ENCODE peak calls at places on chromosomes 7 and 10, in four cellular contexts. W is GM12878, X is H1, Y is K562. G is an unnamed sample.
A peak's percentile ranks its signal among the peaks of the same experiment; 100 is the strongest.

GRCh38 chr7:124032369-124033092 is at the start of gene TMEM229A:
- DNase-seq in W (no peak), Y (no peak), X (peak; percentile 81), G (no peak)

GRCh38 chr10:4538016-4538415 is 288.0 kb upstream of the AKR1E2 start:
- DNase-seq in W (no peak), Y (no peak), X (no peak), G (no peak)

GRCh38 chr10:125201108-125201524 is 40.8 kb upstream of the CTBP2 start:
- DNase-seq in X (no peak), Y (no peak), W (peak; percentile 17), G (no peak)

GRCh38 chr10:133252223-133252552 is 14.5 kb downstream of the VENTX start:
- DNase-seq in W (no peak), Y (no peak), X (no peak), G (no peak)

GRCh38 chr10:104209575-104210198 is 22.5 kb downstream of the CFAP43 start:
- DNase-seq in Y (peak; percentile 46), W (no peak), X (peak; percentile 48), G (peak; percentile 27)

GRCh38 chr7:22730921-22731654 is 4.1 kb downstream of the IL6 start:
- DNase-seq in X (no peak), W (no peak), Y (no peak), G (no peak)

GRCh38 chr10:80429521-80429966 is 21.2 kb downstream of the PRXL2A start:
- DNase-seq in W (no peak), X (no peak), Y (no peak), G (no peak)

GRCh38 chr7:73645643-73646182 is 21.4 kb upstream of the MLXIPL start:
- DNase-seq in Y (no peak), X (no peak), W (no peak), G (no peak)

GRCh38 chr10:3525832-3526449 is 259.1 kb downstream of the KLF6 start:
- DNase-seq in Y (peak; percentile 55), X (no peak), W (no peak), G (peak; percentile 13)

GRCh38 chr7:522071-522937 is 2.7 kb upstream of the PDGFA start:
- DNase-seq in Y (peak; percentile 87), X (no peak), W (peak; percentile 31), G (no peak)

GRCh38 chr7:17275749-17276671 is 22.4 kb upstream of the AHR start:
- DNase-seq in X (no peak), W (no peak), Y (no peak), G (peak; percentile 68)

GRCh38 chr10:26238378-26238777 is 21.8 kb downstream of the GAD2 start:
- DNase-seq in Y (no peak), X (no peak), W (no peak), G (no peak)
- TF ChIP-seq HDAC6 in Y (no peak), X (no peak), W (no peak), G (no peak)

DNA sequence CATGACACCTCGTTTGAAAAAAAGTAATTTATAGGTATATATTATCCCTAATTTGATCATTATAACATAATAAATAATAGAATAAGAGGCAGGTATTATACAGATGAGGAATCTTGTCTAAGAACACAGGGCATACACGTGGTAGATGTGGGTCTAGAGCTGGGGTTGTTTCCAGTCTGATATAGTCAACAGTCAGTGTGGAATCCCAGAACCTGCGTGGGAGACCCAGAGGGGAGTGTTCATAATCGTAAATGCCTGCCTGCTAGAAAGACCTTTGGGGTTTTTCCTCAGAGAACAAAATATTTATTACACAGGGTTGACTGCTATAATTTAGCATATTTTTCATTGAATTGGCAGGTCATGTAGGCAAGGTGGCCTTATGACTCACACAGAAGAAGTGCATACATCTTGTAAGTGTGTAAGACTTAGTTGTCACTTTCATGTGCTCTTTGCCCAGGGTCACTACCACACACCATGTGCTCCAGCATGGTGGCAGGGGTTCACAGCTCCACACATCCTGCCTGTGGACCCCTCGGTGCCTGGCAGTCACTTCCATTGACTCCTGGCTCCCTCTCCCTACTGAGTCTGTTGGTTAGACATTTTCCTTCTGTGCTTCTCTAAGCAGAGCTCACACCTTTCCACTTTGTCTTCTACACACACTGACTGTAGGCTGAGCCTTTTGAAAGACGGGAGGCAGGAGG is 94.9 kb upstream of the IKZF1 start:
- DNase-seq in W (no peak), Y (no peak), X (no peak), G (no peak)
- TF ChIP-seq HDAC6 in W (no peak), Y (no peak), X (no peak), G (no peak)

GRCh38 chr10:51170518-51171245 is 96.4 kb downstream of the PRKG1 start:
- DNase-seq in W (no peak), X (no peak), Y (no peak), G (no peak)

GRCh38 chr10:51171946-51172345 is 97.7 kb downstream of the PRKG1 start:
- DNase-seq in X (no peak), Y (no peak), W (no peak), G (no peak)

GRCh38 chr10:51169111-51169510 is 94.8 kb downstream of the PRKG1 start:
- DNase-seq in Y (no peak), X (no peak), W (no peak), G (no peak)

DNA sequence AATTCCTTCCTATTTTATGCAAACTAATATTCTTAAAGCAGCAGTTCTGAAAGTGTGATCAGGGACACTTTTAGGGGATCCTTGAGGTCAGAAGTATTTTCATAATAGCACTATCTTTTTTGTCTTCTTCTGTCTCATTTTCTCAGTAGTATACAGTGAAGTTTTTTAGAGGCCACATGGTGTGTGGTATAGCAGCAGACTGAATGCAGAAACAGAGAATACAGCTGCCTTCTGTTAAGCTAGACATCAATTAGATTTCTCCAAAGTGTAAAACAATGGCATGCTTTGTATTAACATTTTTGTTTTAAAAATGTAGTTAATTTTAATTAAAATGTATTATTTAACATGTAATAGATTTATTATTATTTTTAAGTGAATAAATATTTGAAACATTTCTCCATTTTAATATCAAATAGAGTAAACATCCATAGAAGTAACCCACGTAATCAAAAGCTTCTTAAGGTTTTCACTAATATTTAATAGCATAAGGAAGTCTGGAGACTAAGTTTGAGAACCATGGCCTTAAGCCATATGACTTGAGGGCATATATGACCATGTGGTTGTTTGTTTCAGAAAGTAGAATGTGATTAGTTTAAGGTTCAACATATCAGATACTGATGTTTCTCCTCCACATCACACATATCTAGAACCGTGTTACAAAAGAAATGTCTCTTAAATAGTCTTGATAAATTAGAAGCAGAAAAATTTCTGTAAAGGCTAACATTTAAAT is 94.0 kb downstream of the PRKG1 start:
- DNase-seq in W (no peak), X (no peak), Y (no peak), G (no peak)
- TF ChIP-seq HDAC6 in W (no peak), X (no peak), Y (no peak), G (no peak)

GRCh38 chr10:69635428-69636272 is 5.6 kb downstream of the FAM241B start:
- DNase-seq in X (no peak), Y (no peak), W (no peak), G (no peak)

GRCh38 chr10:69634759-69635425 is 4.8 kb downstream of the FAM241B start:
- DNase-seq in Y (no peak), W (no peak), X (peak; percentile 38), G (no peak)

GRCh38 chr10:69638642-69639041 is 8.6 kb downstream of the FAM241B start:
- DNase-seq in Y (no peak), W (no peak), X (no peak), G (no peak)

GRCh38 chr10:69636273-69636575 is 6.2 kb downstream of the FAM241B start:
- DNase-seq in X (no peak), W (no peak), Y (no peak), G (no peak)

DNA sequence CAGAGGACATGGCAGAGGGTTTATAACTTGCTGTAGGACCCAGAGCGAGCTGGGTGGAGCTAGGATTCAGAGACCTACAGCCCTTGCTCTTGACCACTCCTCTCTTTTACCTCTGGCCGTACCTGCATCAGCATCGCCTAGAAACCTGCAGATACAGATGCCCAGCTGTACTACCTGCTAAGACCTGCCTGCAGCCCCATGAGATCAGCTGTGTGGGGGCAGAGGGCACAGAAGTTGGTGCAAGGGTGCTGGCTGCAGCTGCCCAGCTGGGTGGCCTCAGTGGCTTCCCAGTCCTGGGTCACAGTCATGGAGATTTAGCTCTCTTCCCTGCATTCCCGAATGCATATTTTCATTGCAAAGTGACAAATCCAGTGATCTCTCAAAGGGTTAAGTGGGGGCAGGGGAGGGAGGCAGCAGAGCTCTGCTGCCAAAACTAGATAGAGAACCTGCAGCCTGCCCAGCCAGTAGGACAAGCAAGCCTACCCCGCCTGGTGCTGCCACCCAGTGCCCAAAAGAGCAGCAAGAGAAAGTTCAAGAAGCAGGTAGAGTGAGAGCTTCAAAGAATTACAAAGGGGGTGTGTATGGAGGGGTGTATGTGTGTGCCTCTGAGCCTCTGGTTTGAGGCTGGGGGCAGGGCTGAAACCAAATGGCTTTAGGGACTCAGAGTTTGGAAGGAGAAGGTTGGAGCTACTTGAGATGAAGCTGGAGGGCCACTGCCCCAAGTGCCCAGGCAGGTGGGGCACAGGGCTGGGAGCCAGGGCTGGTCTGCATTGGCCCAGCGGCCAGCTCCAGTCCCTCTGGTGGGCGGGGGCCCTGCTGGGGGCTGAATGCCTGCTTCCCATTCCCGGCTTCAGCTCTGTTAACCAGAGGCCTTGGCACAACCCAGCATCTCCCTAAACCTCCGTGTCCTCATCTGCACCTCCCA is 6.8 kb downstream of the FAM241B start:
- DNase-seq in X (no peak), Y (no peak), W (no peak), G (no peak)
- TF ChIP-seq HDAC6 in X (no peak), Y (no peak), W (no peak), G (no peak)

GRCh38 chr10:86600296-86600695 is 54.1 kb upstream of the OPN4 start:
- DNase-seq in Y (no peak), X (peak; percentile 39), W (no peak), G (no peak)
- TF ChIP-seq HDAC6 in Y (no peak), X (no peak), W (no peak), G (no peak)

GRCh38 chr7:24227603-24228359 is 56.2 kb upstream of the NPY start:
- DNase-seq in Y (no peak), X (no peak), W (peak; percentile 40), G (no peak)

GRCh38 chr7:24221500-24221899 is 62.5 kb upstream of the NPY start:
- DNase-seq in X (no peak), Y (no peak), W (no peak), G (no peak)

GRCh38 chr7:24229481-24230226 is 54.3 kb upstream of the NPY start:
- DNase-seq in W (no peak), Y (no peak), X (no peak), G (no peak)

DNA sequence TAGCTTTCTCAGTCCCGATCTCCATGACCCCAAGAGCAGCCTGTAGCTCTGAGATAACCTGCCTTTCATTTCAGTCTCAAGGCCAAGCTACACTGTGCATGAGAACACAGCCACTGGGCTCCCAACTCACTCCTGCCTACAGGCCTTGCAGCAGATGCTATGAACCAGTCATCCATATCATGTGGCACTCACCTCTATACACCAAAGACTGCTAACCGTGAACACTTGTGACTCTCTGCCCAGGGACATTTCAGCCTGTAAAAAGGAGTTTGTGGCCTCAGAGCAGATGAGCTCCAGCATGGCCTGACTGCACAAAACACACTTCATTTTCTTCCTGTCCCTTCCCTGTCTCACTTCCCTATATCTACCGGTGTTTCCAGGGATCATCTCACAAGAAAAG is 56.9 kb upstream of the NPY start:
- DNase-seq in X (no peak), Y (no peak), W (peak; percentile 9), G (no peak)
- TF ChIP-seq HDAC6 in X (no peak), Y (no peak), W (no peak), G (no peak)

DNA sequence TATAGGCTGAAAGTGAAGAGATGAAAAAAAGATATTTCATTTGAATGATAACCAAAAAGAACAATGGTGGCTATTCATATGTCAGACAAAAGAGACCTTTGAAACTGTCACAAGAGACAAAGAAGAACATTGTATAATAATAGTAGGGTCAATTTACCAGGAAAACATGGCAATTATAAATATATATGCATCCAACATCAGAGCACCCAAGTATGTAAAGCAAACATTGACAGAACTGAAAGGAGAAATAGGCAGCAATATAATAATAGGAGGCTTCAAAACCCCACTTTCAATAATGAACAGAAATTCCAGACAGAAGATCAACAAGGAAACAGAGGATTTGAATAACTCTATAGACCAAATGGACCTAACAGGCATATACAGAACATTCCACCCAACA is 876.2 kb downstream of the GRID1 start:
- DNase-seq in Y (no peak), X (no peak), W (no peak), G (no peak)
- TF ChIP-seq HDAC6 in Y (no peak), X (no peak), W (no peak), G (no peak)